ENCODE peak calls at places on chromosomes 3 and 15, in four cellular contexts. Q, I, Z and X are unnamed samples.

GRCh38 chr3:77039606-77040553 is at the start of gene ROBO2:
- DNase-seq in Q (no peak), I (peak), Z (no peak), X (peak)

GRCh38 chr3:48708481-48708889 is 8.5 kb downstream of the IP6K2 start:
- DNase-seq in Q (no peak), I (no peak), Z (no peak), X (no peak)

GRCh38 chr3:126939347-126939735 is 43.6 kb upstream of the PLXNA1 start:
- DNase-seq in Q (no peak), I (no peak), Z (no peak), X (no peak)

GRCh38 chr3:59306436-59306835 is 256.6 kb upstream of the CFAP20DC start:
- DNase-seq in Q (no peak), I (no peak), Z (no peak), X (no peak)

GRCh38 chr3:136955813-136956212 is 2.0 kb upstream of the IL20RB start:
- DNase-seq in Q (peak), I (no peak), Z (no peak), X (no peak)

GRCh38 chr15:94107652-94108051 is 123.7 kb upstream of the MCTP2 start:
- DNase-seq in Q (no peak), I (no peak), Z (no peak), X (no peak)

GRCh38 chr3:160340351-160340750 is 58.7 kb downstream of the IFT80 start:
- DNase-seq in Q (no peak), I (no peak), Z (no peak), X (no peak)

GRCh38 chr15:95620934-95621579 is 709.4 kb upstream of the NR2F2 start:
- DNase-seq in Q (no peak), I (no peak), Z (peak), X (no peak)

GRCh38 chr15:101563397-101563796 is 73.9 kb upstream of the PCSK6 start:
- DNase-seq in Q (no peak), I (no peak), Z (no peak), X (no peak)

GRCh38 chr3:8201011-8201410 is 300.6 kb upstream of the LMCD1 start:
- DNase-seq in Q (no peak), I (no peak), Z (no peak), X (no peak)

GRCh38 chr3:69612791-69613190 is 126.5 kb upstream of the MITF start:
- DNase-seq in Q (no peak), I (no peak), Z (no peak), X (no peak)

GRCh38 chr3:195238626-195239118 is 32.3 kb downstream of the XXYLT1 start:
- DNase-seq in Q (no peak), I (no peak), Z (no peak), X (no peak)

GRCh38 chr3:188553569-188553968 is 399.6 kb downstream of the LPP start:
- DNase-seq in Q (no peak), I (no peak), Z (no peak), X (no peak)

GRCh38 chr15:57537072-57537471 is 54.6 kb upstream of the MYZAP start:
- DNase-seq in Q (peak), I (no peak), Z (no peak), X (no peak)

GRCh38 chr3:184620101-184620798 is 58.7 kb downstream of the EPHB3 start:
- DNase-seq in Q (no peak), I (no peak), Z (no peak), X (no peak)

GRCh38 chr3:195809796-195810454 is 1.8 kb downstream of the MUC4 start:
- DNase-seq in Q (no peak), I (no peak), Z (no peak), X (no peak)

GRCh38 chr15:39628821-39629220 is 47.9 kb downstream of the THBS1 start:
- DNase-seq in Q (no peak), I (no peak), Z (no peak), X (no peak)

GRCh38 chr15:83206971-83207621 is 527 bp downstream of the HDGFL3 start:
- DNase-seq in Q (no peak), I (peak), Z (no peak), X (peak)

GRCh38 chr3:8589880-8590556 is 54.6 kb downstream of the SSUH2 start:
- DNase-seq in Q (no peak), I (no peak), Z (no peak), X (no peak)

GRCh38 chr3:196638922-196639516 is 475 bp upstream of the NRROS start:
- DNase-seq in Q (no peak), I (no peak), Z (no peak), X (no peak)

GRCh38 chr15:77335298-77335697 is 84.6 kb downstream of the PEAK1 start:
- DNase-seq in Q (no peak), I (no peak), Z (no peak), X (no peak)

GRCh38 chr15:91956026-91956723 is 102.7 kb downstream of the SLCO3A1 start:
- DNase-seq in Q (no peak), I (no peak), Z (no peak), X (no peak)

GRCh38 chr15:89500397-89501270 is 4.3 kb upstream of the RHCG start:
- DNase-seq in Q (no peak), I (no peak), Z (no peak), X (no peak)

GRCh38 chr3:188077160-188077812 is 76.7 kb upstream of the LPP start:
- DNase-seq in Q (no peak), I (no peak), Z (no peak), X (no peak)

GRCh38 chr3:124395584-124396340 is 334.5 kb upstream of the UMPS start:
- DNase-seq in Q (no peak), I (no peak), Z (no peak), X (no peak)

GRCh38 chr3:152828075-152828840 is 6.7 kb upstream of the P2RY1 start:
- DNase-seq in Q (no peak), I (no peak), Z (no peak), X (no peak)

GRCh38 chr15:22229971-22230815 is 149.9 kb downstream of the OR4M2 start:
- DNase-seq in Q (no peak), I (no peak), Z (no peak), X (no peak)

GRCh38 chr15:61879219-61879618 is 181.0 kb downstream of the VPS13C start:
- DNase-seq in Q (peak), I (no peak), Z (no peak), X (no peak)

GRCh38 chr3:5021571-5022092 is 42.4 kb downstream of the BHLHE40 start:
- DNase-seq in Q (peak), I (no peak), Z (no peak), X (no peak)

GRCh38 chr3:107432013-107432515 is 54.8 kb downstream of the CCDC54 start:
- DNase-seq in Q (no peak), I (no peak), Z (no peak), X (no peak)

GRCh38 chr15:61099030-61099800 is 129.9 kb downstream of the RORA start:
- DNase-seq in Q (no peak), I (no peak), Z (no peak), X (no peak)

GRCh38 chr3:54211097-54211496 is 88.7 kb downstream of the CACNA2D3 start:
- DNase-seq in Q (no peak), I (no peak), Z (no peak), X (no peak)

GRCh38 chr15:78316211-78317077 is 17.0 kb upstream of the SKIC8 start:
- DNase-seq in Q (no peak), I (no peak), Z (no peak), X (no peak)

GRCh38 chr3:124883766-124884473 is 3.2 kb downstream of the ITGB5 start:
- DNase-seq in Q (no peak), I (no peak), Z (no peak), X (no peak)

GRCh38 chr3:148600440-148600839 is 97.3 kb upstream of the AGTR1 start:
- DNase-seq in Q (peak), I (no peak), Z (no peak), X (no peak)

DNA sequence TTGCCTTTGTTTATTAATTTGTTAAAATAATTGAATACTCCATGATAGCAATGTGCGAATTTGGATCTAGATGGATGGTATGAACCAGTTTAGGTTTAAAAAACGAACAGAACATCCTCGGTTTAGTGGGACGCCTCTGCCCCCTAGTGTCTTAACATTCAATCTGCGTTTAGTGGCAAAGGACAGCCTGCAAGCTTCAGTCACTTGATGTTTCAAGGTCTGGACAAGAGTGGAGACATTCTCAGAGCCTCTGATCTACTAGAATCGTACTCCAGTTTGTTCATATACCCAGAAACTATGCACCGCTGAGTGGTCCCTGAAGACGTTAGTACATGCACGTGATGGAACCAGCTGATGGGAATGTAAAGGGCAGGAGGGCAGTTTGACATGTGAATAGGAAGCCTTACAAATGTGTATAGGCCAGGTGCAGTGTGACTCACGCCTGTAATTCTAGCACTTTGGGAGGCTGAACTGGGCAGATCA is 17.8 kb upstream of the ATP13A4 start:
- DNase-seq in Q (peak), I (peak), Z (no peak), X (peak)
- TF ChIP-seq TARDBP in Q (no peak), I (no peak), Z (no peak), X (no peak)

GRCh38 chr3:150472421-150472820 is 64.3 kb downstream of the TSC22D2 start:
- DNase-seq in Q (no peak), I (no peak), Z (no peak), X (no peak)
- TF ChIP-seq TARDBP in Q (no peak), I (no peak), Z (no peak), X (no peak)

DNA sequence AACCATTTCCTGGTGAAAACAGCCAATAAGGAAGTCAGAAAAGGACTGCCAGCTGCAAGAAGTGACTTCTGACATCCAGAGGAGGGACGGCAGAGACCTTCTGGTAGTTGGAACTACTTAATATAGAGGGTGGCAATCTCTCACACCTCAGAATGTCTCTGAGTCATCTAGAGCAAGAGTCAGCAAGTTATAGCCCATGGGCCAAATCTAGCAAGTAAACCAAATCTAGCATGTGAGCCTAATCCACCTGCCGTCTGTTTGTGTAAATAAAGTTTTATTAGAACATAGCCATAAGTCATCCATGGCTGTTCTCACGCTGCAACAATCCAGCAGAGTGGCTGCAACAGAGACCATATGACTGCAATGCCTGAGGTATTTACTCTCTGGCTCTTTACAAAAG is 160.5 kb upstream of the NR2E3 start:
- DNase-seq in Q (no peak), I (no peak), Z (no peak), X (no peak)
- TF ChIP-seq TARDBP in Q (no peak), I (no peak), Z (no peak), X (no peak)

GRCh38 chr15:65900488-65900887 is 31.2 kb downstream of the RAB11A start:
- DNase-seq in Q (no peak), I (no peak), Z (no peak), X (no peak)

GRCh38 chr15:65903296-65904073 is 34.2 kb downstream of the RAB11A start:
- DNase-seq in Q (peak), I (no peak), Z (no peak), X (peak)

GRCh38 chr15:65901836-65902235 is 32.5 kb downstream of the RAB11A start:
- DNase-seq in Q (no peak), I (no peak), Z (no peak), X (no peak)

GRCh38 chr15:65901336-65901735 is 32.0 kb downstream of the RAB11A start:
- DNase-seq in Q (no peak), I (no peak), Z (no peak), X (no peak)

DNA sequence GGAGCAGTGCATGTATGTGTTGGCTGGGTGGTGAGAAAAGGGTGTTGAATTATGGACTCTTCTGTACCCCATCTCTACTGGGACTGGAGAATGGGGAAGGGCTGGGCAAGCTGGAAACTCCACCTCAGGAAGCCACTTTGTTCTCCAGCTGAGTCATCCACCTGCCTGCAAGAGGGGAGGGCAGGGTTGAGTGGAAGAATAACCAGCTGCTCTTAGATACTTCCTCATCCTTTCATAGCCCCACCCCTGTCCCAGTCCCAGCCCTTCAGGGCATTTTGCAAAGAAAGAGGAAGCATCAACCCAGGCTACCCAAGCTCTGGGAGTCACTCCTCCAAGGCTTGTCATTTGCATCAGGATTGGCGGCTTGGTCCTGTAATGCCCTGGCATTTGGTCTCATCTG is 33.1 kb downstream of the RAB11A start:
- DNase-seq in Q (peak), I (peak), Z (peak), X (no peak)
- TF ChIP-seq TARDBP in Q (no peak), I (no peak), Z (no peak), X (no peak)

GRCh38 chr3:11591401-11592266 is 52.1 kb downstream of the VGLL4 start:
- DNase-seq in Q (peak), I (no peak), Z (no peak), X (peak)

GRCh38 chr3:11600501-11601282 is 43.0 kb downstream of the VGLL4 start:
- DNase-seq in Q (peak), I (no peak), Z (no peak), X (no peak)

GRCh38 chr3:11593318-11594034 is 50.2 kb downstream of the VGLL4 start:
- DNase-seq in Q (peak), I (no peak), Z (no peak), X (no peak)

GRCh38 chr3:11592460-11593298 is 51.0 kb downstream of the VGLL4 start:
- DNase-seq in Q (no peak), I (no peak), Z (no peak), X (no peak)

DNA sequence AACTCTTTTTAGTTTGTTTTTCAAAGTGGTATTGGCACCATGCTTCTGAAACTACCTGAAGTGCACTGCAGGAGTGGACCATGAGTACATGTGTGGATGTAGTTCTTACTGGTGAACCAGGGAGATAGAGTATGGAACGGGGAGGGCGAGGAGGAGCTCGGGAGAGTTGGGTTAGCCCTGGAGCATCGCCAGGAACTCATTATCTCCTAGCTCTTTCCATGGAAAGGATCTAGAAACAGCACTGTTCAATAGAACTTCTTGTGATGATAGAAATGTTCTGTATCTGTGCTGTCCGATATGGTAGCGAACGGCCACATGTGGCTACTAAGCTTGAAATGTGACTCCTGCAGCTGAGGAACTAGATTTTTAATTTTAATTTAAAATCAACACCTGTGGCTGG is 47.3 kb downstream of the VGLL4 start:
- DNase-seq in Q (no peak), I (no peak), Z (no peak), X (no peak)
- TF ChIP-seq TARDBP in Q (no peak), I (no peak), Z (no peak), X (no peak)

DNA sequence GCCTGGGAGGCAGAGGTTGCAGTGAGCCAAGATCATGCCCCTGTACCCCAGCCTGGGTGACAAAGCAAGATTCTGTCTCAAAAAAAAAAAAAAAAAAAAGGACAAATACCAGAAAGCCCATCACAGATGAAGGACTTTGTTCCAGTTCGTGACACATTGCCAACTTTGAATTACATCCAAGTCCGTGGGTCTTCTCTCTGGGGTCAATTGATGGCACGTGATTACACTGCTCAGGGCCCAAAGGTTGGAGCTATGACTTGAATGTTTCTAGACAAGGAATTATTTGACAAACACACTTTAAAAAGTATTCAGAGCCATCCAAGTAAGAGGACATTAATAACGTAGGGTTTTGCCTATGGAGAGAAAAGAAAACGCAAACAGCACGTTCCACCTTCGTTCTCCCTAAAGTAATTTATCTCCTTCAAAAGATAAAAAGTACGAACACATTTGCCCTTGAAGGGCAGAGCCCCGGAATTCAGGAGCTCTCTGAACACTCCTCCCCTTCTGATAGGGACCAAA is 31.4 kb upstream of the ST3GAL6 start:
- DNase-seq in Q (peak), I (no peak), Z (no peak), X (no peak)
- TF ChIP-seq TARDBP in Q (no peak), I (no peak), Z (no peak), X (no peak)

DNA sequence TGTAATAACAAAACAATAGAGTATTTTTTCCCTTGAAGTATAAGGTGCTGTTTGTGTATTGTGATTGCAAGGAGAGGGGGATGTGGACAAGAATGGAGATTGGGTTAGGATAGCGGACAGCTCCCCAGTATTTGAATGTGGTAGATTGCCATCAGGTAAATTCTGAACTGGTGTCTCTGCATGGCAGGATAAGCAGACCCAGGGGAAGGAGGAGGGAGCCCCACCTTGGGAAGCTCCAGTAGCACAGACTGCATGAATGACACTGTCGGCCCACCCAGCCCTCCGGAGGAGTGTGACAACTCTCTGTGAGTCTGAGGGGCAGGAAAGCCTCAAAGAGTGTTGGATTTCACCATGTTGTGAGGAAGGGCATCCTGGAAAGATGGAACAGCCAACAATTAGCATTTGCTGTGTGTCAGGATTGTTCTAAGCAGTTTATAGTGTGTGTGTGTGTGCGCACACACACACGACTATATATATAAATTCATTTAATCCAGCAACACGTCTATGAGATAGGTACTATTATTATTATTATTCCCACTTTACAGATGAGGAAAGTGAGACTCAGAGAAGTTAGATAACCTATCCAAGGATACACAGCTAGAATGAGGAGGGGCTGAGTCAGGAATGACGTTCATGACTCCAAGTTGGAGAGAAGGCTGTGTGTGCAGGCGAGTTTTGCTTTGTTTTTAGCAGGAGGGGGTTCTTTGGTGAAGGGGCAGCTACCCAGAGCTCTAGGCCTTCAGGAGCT is 63.4 kb upstream of the LCTL start:
- DNase-seq in Q (no peak), I (peak), Z (no peak), X (no peak)
- TF ChIP-seq TARDBP in Q (no peak), I (no peak), Z (no peak), X (no peak)

GRCh38 chr3:39090922-39091321 is 16.5 kb downstream of the GORASP1 start:
- DNase-seq in Q (no peak), I (no peak), Z (no peak), X (no peak)
- TF ChIP-seq TARDBP in Q (no peak), I (no peak), Z (no peak), X (no peak)

DNA sequence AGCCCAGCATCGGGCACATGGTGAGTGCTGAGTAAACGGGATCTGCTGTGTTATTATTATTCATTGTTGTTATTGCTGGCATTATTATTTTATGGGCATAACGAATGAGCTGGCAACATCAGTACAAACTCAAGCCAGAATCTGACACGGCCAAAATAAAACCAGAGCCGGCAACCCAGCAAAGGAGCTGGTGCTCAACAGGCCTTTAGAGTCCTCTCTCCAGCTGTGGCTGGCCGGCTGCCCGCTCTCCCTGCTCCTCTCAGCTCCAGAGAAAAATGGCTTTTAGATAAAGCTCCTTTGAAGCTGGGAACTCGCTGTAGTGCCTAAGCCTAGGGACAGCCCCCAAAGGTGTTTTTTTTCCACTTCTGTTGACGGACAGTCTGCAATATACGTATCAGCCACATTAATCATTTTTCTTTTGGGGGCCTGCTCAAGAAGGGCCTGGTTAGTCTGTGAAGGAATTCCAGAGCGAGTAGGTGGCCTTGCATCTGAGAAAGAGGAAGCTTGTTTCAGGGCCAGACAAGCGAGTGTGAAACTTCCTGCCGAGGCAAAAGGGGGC is 193.9 kb upstream of the UBE2E1 start:
- DNase-seq in Q (no peak), I (no peak), Z (no peak), X (no peak)
- TF ChIP-seq TARDBP in Q (no peak), I (no peak), Z (no peak), X (no peak)

GRCh38 chr3:169008772-169009358 is 654.6 kb downstream of the MECOM start:
- DNase-seq in Q (no peak), I (no peak), Z (no peak), X (no peak)
- TF ChIP-seq TARDBP in Q (no peak), I (no peak), Z (no peak), X (no peak)